ENCODE peak calls at places on chromosomes 6 and 20, in five cellular contexts. X, M, P, W and K are unnamed samples.

GRCh38 chr6:5657684-5658429 is 348.9 kb downstream of the NRN1 start:
- DNase-seq in W (no peak), P (no peak), X (no peak), M (no peak), K (no peak)

GRCh38 chr6:2498224-2498623 is 252.5 kb downstream of the MYLK4 start:
- DNase-seq in X (no peak), M (peak), W (no peak), P (no peak), K (peak)

GRCh38 chr20:49610701-49611538 is 43.0 kb upstream of the PTGIS start:
- DNase-seq in W (peak), P (no peak), M (peak), X (peak), K (no peak)

GRCh38 chr20:1673424-1673823 is 15.8 kb upstream of the SIRPG start:
- DNase-seq in W (no peak), M (no peak), P (no peak), X (no peak), K (no peak)

GRCh38 chr6:151693366-151693765 is 114.1 kb upstream of the ESR1 start:
- DNase-seq in M (no peak), P (no peak), X (no peak), W (no peak), K (no peak)

GRCh38 chr6:64074981-64075380 is 439.4 kb downstream of the PHF3 start:
- DNase-seq in X (no peak), M (no peak), P (no peak), W (no peak), K (no peak)

GRCh38 chr6:16805190-16805860 is 44.1 kb upstream of the ATXN1 start:
- DNase-seq in X (no peak), W (no peak), M (no peak), P (no peak), K (no peak)

GRCh38 chr20:47521059-47521808 is 19.5 kb downstream of the NCOA3 start:
- DNase-seq in W (no peak), P (no peak), M (no peak), X (no peak), K (no peak)

GRCh38 chr20:32344835-32345506 is 13.2 kb upstream of the ASXL1 start:
- DNase-seq in X (no peak), M (no peak), P (no peak), W (no peak), K (no peak)

GRCh38 chr6:105836889-105837288 is 249.2 kb upstream of the PRDM1 start:
- DNase-seq in W (no peak), M (peak), P (no peak), X (no peak), K (no peak)